ENCODE peak calls at places on chromosomes 11 and 22, in ten cellular contexts. One of them, this sample, is unnamed.

GRCh38 chr11:12674936-12675696 is 895 bp downstream of the TEAD1 start:
- DNase-seq in GM23338: peak
- DNase-seq in fibroblast of the aortic adventitia: peak
- DNase-seq in adrenal gland: peak
- DNase-seq in Caco-2: peak
- DNase-seq in fibroblast of lung: peak
- DNase-seq in right atrium auricular region: no peak
- DNase-seq in A549: no peak
- DNase-seq in IMR-90: no peak
- DNase-seq in dorsolateral prefrontal cortex: peak
- DNase-seq in this sample: peak

GRCh38 chr11:45880772-45881570 is 4.5 kb upstream of the MAPK8IP1 start:
- DNase-seq in GM23338: no peak
- DNase-seq in fibroblast of the aortic adventitia: no peak
- DNase-seq in adrenal gland: no peak
- DNase-seq in Caco-2: no peak
- DNase-seq in fibroblast of lung: no peak
- DNase-seq in right atrium auricular region: no peak
- DNase-seq in A549: no peak
- DNase-seq in IMR-90: no peak
- DNase-seq in dorsolateral prefrontal cortex: no peak
- DNase-seq in this sample: no peak

GRCh38 chr22:28141614-28142013 is 222.6 kb upstream of the PITPNB start:
- DNase-seq in GM23338: no peak
- DNase-seq in fibroblast of the aortic adventitia: peak
- DNase-seq in adrenal gland: no peak
- DNase-seq in Caco-2: no peak
- DNase-seq in fibroblast of lung: peak
- DNase-seq in right atrium auricular region: no peak
- DNase-seq in A549: no peak
- DNase-seq in IMR-90: peak
- DNase-seq in dorsolateral prefrontal cortex: no peak
- DNase-seq in this sample: no peak

GRCh38 chr11:102882389-102883024 is 7.7 kb upstream of the MMP12 start:
- DNase-seq in GM23338: no peak
- DNase-seq in fibroblast of the aortic adventitia: peak
- DNase-seq in adrenal gland: no peak
- DNase-seq in Caco-2: no peak
- DNase-seq in fibroblast of lung: no peak
- DNase-seq in right atrium auricular region: no peak
- DNase-seq in A549: no peak
- DNase-seq in IMR-90: peak
- DNase-seq in dorsolateral prefrontal cortex: no peak
- DNase-seq in this sample: no peak

GRCh38 chr11:111983187-111983986 is 41.8 kb upstream of the DLAT start:
- DNase-seq in GM23338: peak
- DNase-seq in fibroblast of the aortic adventitia: no peak
- DNase-seq in adrenal gland: no peak
- DNase-seq in Caco-2: peak
- DNase-seq in fibroblast of lung: peak
- DNase-seq in right atrium auricular region: no peak
- DNase-seq in A549: peak
- DNase-seq in IMR-90: peak
- DNase-seq in dorsolateral prefrontal cortex: peak
- DNase-seq in this sample: peak

GRCh38 chr11:64245401-64245796 is 1.3 kb downstream of the PPP1R14B start:
- DNase-seq in GM23338: no peak
- DNase-seq in fibroblast of the aortic adventitia: no peak
- DNase-seq in adrenal gland: peak
- DNase-seq in Caco-2: no peak
- DNase-seq in fibroblast of lung: no peak
- DNase-seq in right atrium auricular region: no peak
- DNase-seq in A549: no peak
- DNase-seq in IMR-90: no peak
- DNase-seq in dorsolateral prefrontal cortex: no peak
- DNase-seq in this sample: peak

GRCh38 chr11:125404811-125405481 is 91.1 kb downstream of the FEZ1 start:
- DNase-seq in GM23338: peak
- DNase-seq in fibroblast of the aortic adventitia: peak
- DNase-seq in adrenal gland: peak
- DNase-seq in Caco-2: peak
- DNase-seq in fibroblast of lung: peak
- DNase-seq in right atrium auricular region: no peak
- DNase-seq in A549: peak
- DNase-seq in IMR-90: peak
- DNase-seq in dorsolateral prefrontal cortex: peak
- DNase-seq in this sample: peak

GRCh38 chr22:26845016-26845728 is 187.8 kb downstream of the MIAT start:
- DNase-seq in GM23338: no peak
- DNase-seq in fibroblast of the aortic adventitia: no peak
- DNase-seq in adrenal gland: no peak
- DNase-seq in Caco-2: no peak
- DNase-seq in fibroblast of lung: no peak
- DNase-seq in right atrium auricular region: peak
- DNase-seq in A549: no peak
- DNase-seq in IMR-90: no peak
- DNase-seq in dorsolateral prefrontal cortex: no peak
- DNase-seq in this sample: no peak

GRCh38 chr11:116580828-116581227 is 192.0 kb downstream of the BUD13 start:
- DNase-seq in GM23338: peak
- DNase-seq in fibroblast of the aortic adventitia: no peak
- DNase-seq in adrenal gland: no peak
- DNase-seq in Caco-2: no peak
- DNase-seq in fibroblast of lung: no peak
- DNase-seq in right atrium auricular region: no peak
- DNase-seq in A549: no peak
- DNase-seq in IMR-90: no peak
- DNase-seq in dorsolateral prefrontal cortex: peak
- DNase-seq in this sample: no peak

GRCh38 chr11:14189874-14190273 is 169.1 kb downstream of the RRAS2 start:
- DNase-seq in GM23338: no peak
- DNase-seq in fibroblast of the aortic adventitia: peak
- DNase-seq in adrenal gland: peak
- DNase-seq in Caco-2: no peak
- DNase-seq in fibroblast of lung: peak
- DNase-seq in right atrium auricular region: peak
- DNase-seq in A549: no peak
- DNase-seq in IMR-90: no peak
- DNase-seq in dorsolateral prefrontal cortex: no peak
- DNase-seq in this sample: peak

GRCh38 chr22:37501610-37502341 is 15.6 kb upstream of the MFNG start:
- DNase-seq in GM23338: no peak
- DNase-seq in fibroblast of the aortic adventitia: peak
- DNase-seq in adrenal gland: peak
- DNase-seq in Caco-2: peak
- DNase-seq in fibroblast of lung: peak
- DNase-seq in right atrium auricular region: peak
- DNase-seq in A549: peak
- DNase-seq in IMR-90: peak
- DNase-seq in dorsolateral prefrontal cortex: no peak
- DNase-seq in this sample: no peak

GRCh38 chr22:29072193-29072978 is 449 bp upstream of the KREMEN1 start:
- DNase-seq in GM23338: peak
- DNase-seq in fibroblast of the aortic adventitia: peak
- DNase-seq in adrenal gland: peak
- DNase-seq in Caco-2: peak
- DNase-seq in fibroblast of lung: peak
- DNase-seq in right atrium auricular region: peak
- DNase-seq in A549: peak
- DNase-seq in IMR-90: peak
- DNase-seq in dorsolateral prefrontal cortex: peak
- DNase-seq in this sample: peak

GRCh38 chr22:45597460-45598192 is 74.0 kb upstream of the ATXN10 start:
- DNase-seq in GM23338: no peak
- DNase-seq in fibroblast of the aortic adventitia: no peak
- DNase-seq in adrenal gland: no peak
- DNase-seq in Caco-2: peak
- DNase-seq in fibroblast of lung: no peak
- DNase-seq in right atrium auricular region: no peak
- DNase-seq in A549: peak
- DNase-seq in IMR-90: no peak
- DNase-seq in dorsolateral prefrontal cortex: no peak
- DNase-seq in this sample: peak

GRCh38 chr11:128903248-128904041 is 12.3 kb downstream of the KCNJ5 start:
- DNase-seq in GM23338: peak
- DNase-seq in fibroblast of the aortic adventitia: no peak
- DNase-seq in adrenal gland: peak
- DNase-seq in Caco-2: no peak
- DNase-seq in fibroblast of lung: no peak
- DNase-seq in right atrium auricular region: no peak
- DNase-seq in A549: no peak
- DNase-seq in IMR-90: peak
- DNase-seq in dorsolateral prefrontal cortex: no peak
- DNase-seq in this sample: peak

GRCh38 chr11:128906185-128907065 is 15.3 kb downstream of the KCNJ5 start:
- DNase-seq in GM23338: no peak
- DNase-seq in fibroblast of the aortic adventitia: no peak
- DNase-seq in adrenal gland: no peak
- DNase-seq in Caco-2: no peak
- DNase-seq in fibroblast of lung: no peak
- DNase-seq in right atrium auricular region: no peak
- DNase-seq in A549: no peak
- DNase-seq in IMR-90: no peak
- DNase-seq in dorsolateral prefrontal cortex: no peak
- DNase-seq in this sample: no peak

GRCh38 chr11:128904872-128905344 is 13.8 kb downstream of the KCNJ5 start:
- DNase-seq in GM23338: peak
- DNase-seq in fibroblast of the aortic adventitia: peak
- DNase-seq in adrenal gland: peak
- DNase-seq in Caco-2: peak
- DNase-seq in fibroblast of lung: peak
- DNase-seq in right atrium auricular region: no peak
- DNase-seq in A549: peak
- DNase-seq in IMR-90: no peak
- DNase-seq in dorsolateral prefrontal cortex: no peak
- DNase-seq in this sample: peak

GRCh38 chr11:128904303-128904871 is 13.2 kb downstream of the KCNJ5 start:
- DNase-seq in GM23338: peak
- DNase-seq in fibroblast of the aortic adventitia: no peak
- DNase-seq in adrenal gland: no peak
- DNase-seq in Caco-2: no peak
- DNase-seq in fibroblast of lung: no peak
- DNase-seq in right atrium auricular region: no peak
- DNase-seq in A549: no peak
- DNase-seq in IMR-90: no peak
- DNase-seq in dorsolateral prefrontal cortex: no peak
- DNase-seq in this sample: no peak

GRCh38 chr11:128905345-128906184 is 14.4 kb downstream of the KCNJ5 start:
- DNase-seq in GM23338: peak
- DNase-seq in fibroblast of the aortic adventitia: no peak
- DNase-seq in adrenal gland: no peak
- DNase-seq in Caco-2: peak
- DNase-seq in fibroblast of lung: peak
- DNase-seq in right atrium auricular region: no peak
- DNase-seq in A549: peak
- DNase-seq in IMR-90: peak
- DNase-seq in dorsolateral prefrontal cortex: no peak
- DNase-seq in this sample: peak
- TF ChIP-seq CTCF in GM23338: peak
- TF ChIP-seq CTCF in fibroblast of the aortic adventitia: peak
- TF ChIP-seq CTCF in adrenal gland: peak
- TF ChIP-seq CTCF in Caco-2: peak
- TF ChIP-seq CTCF in fibroblast of lung: peak
- TF ChIP-seq CTCF in right atrium auricular region: peak
- TF ChIP-seq CTCF in A549: peak
- TF ChIP-seq CTCF in IMR-90: peak
- TF ChIP-seq CTCF in dorsolateral prefrontal cortex: no peak
- TF ChIP-seq CTCF in this sample: no peak

DNA sequence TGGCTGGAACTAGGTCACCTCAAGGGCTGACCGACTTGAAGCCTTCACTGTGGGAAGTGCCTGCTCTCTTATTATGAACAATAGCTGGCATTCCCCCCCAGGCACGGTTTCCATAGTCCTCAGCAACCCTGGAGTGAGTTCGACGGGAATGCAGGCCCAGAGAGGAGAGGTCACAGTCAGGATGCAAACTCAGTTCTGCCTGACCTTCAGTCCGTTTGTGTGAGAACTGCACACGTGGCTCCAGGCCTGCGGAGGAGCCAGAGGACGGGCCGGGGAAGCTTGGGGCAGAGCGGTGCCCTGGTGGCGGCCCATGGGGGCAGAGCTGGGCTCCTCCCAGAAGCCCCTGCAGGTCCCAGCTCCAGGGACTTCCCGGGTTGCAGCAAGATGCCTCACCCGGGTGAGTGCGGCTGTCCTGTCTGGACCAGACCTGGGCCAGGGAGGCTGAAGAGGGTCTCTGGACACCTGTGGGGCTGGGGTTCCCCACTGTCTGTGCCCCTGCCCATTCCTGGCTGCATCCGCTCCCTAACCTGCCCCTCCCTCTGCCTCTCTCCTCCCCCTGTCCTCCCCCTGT is 17.2 kb downstream of the SLC25A18 start:
- DNase-seq in GM23338: peak
- DNase-seq in fibroblast of the aortic adventitia: no peak
- DNase-seq in adrenal gland: no peak
- DNase-seq in Caco-2: peak
- DNase-seq in fibroblast of lung: no peak
- DNase-seq in right atrium auricular region: no peak
- DNase-seq in A549: no peak
- DNase-seq in IMR-90: no peak
- DNase-seq in dorsolateral prefrontal cortex: no peak
- DNase-seq in this sample: no peak
- H3K4me3 ChIP-seq in GM23338: no peak
- H3K4me3 ChIP-seq in fibroblast of the aortic adventitia: no peak
- H3K4me3 ChIP-seq in adrenal gland: no peak
- H3K4me3 ChIP-seq in Caco-2: no peak
- H3K4me3 ChIP-seq in fibroblast of lung: no peak
- H3K4me3 ChIP-seq in right atrium auricular region: no peak
- H3K4me3 ChIP-seq in A549: no peak
- H3K4me3 ChIP-seq in IMR-90: no peak
- H3K4me3 ChIP-seq in dorsolateral prefrontal cortex: no peak
- H3K4me3 ChIP-seq in this sample: no peak

DNA sequence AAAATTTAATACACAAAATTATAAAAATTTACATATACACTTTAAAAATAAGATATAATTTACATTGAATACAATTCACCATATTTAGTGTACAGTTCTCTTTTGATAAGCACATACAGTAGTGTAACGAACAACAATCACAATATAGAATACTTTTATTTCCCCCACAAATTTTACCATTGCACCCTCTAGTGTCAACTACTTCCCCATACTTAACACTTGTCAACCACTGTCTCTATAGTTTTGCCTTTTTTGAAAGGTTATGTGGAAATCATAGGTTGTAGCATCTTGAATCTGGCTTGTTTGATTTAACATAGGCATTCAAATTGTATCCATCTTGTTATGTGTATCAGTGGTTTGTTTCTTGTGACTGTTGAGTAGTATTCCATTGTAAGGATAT is 21.3 kb upstream of the PANX1 start:
- DNase-seq in GM23338: peak
- DNase-seq in fibroblast of the aortic adventitia: no peak
- DNase-seq in adrenal gland: no peak
- DNase-seq in Caco-2: no peak
- DNase-seq in fibroblast of lung: no peak
- DNase-seq in right atrium auricular region: no peak
- DNase-seq in A549: no peak
- DNase-seq in IMR-90: no peak
- DNase-seq in dorsolateral prefrontal cortex: no peak
- DNase-seq in this sample: no peak
- TF ChIP-seq CTCF in GM23338: peak
- TF ChIP-seq CTCF in fibroblast of the aortic adventitia: peak
- TF ChIP-seq CTCF in adrenal gland: no peak
- TF ChIP-seq CTCF in Caco-2: peak
- TF ChIP-seq CTCF in fibroblast of lung: no peak
- TF ChIP-seq CTCF in right atrium auricular region: no peak
- TF ChIP-seq CTCF in A549: no peak
- TF ChIP-seq CTCF in IMR-90: peak
- TF ChIP-seq CTCF in dorsolateral prefrontal cortex: no peak
- TF ChIP-seq CTCF in this sample: no peak

GRCh38 chr11:9399466-9399865 is 15.0 kb downstream of the IPO7 start:
- DNase-seq in GM23338: no peak
- DNase-seq in fibroblast of the aortic adventitia: peak
- DNase-seq in adrenal gland: no peak
- DNase-seq in Caco-2: no peak
- DNase-seq in fibroblast of lung: no peak
- DNase-seq in right atrium auricular region: no peak
- DNase-seq in A549: no peak
- DNase-seq in IMR-90: peak
- DNase-seq in dorsolateral prefrontal cortex: no peak
- DNase-seq in this sample: no peak
- H3K4me3 ChIP-seq in GM23338: no peak
- H3K4me3 ChIP-seq in fibroblast of the aortic adventitia: no peak
- H3K4me3 ChIP-seq in adrenal gland: no peak
- H3K4me3 ChIP-seq in Caco-2: no peak
- H3K4me3 ChIP-seq in fibroblast of lung: no peak
- H3K4me3 ChIP-seq in right atrium auricular region: no peak
- H3K4me3 ChIP-seq in A549: no peak
- H3K4me3 ChIP-seq in IMR-90: no peak
- H3K4me3 ChIP-seq in dorsolateral prefrontal cortex: no peak
- H3K4me3 ChIP-seq in this sample: no peak

This sample was measured in thyroid gland.